ENCODE peak calls at places on chromosomes 16 and 17, in seven cellular contexts. One of them, this sample, is unnamed.

GRCh38 chr17:63973930-63974593 is 1.3 kb upstream of the SCN4A start:
- DNase-seq in AG10803: peak
- DNase-seq in progenitor cell of endocrine pancreas: no peak
- DNase-seq in fibroblast of mammary gland: peak
- DNase-seq in NCI-H774: peak
- DNase-seq in NCI-H1930: no peak
- DNase-seq in HTR-8/SVneo: peak
- DNase-seq in this sample: no peak

GRCh38 chr17:10618202-10618635 is 38.9 kb downstream of the MYH3 start:
- DNase-seq in AG10803: peak
- DNase-seq in progenitor cell of endocrine pancreas: peak
- DNase-seq in fibroblast of mammary gland: peak
- DNase-seq in NCI-H774: peak
- DNase-seq in NCI-H1930: peak
- DNase-seq in HTR-8/SVneo: peak
- DNase-seq in this sample: peak

GRCh38 chr17:67492251-67492740 is 115.2 kb downstream of the PITPNC1 start:
- DNase-seq in AG10803: no peak
- DNase-seq in progenitor cell of endocrine pancreas: no peak
- DNase-seq in fibroblast of mammary gland: peak
- DNase-seq in NCI-H774: no peak
- DNase-seq in NCI-H1930: no peak
- DNase-seq in HTR-8/SVneo: no peak
- DNase-seq in this sample: no peak

GRCh38 chr17:61366076-61366714 is 33.4 kb upstream of the TBX2 start:
- DNase-seq in AG10803: no peak
- DNase-seq in progenitor cell of endocrine pancreas: no peak
- DNase-seq in fibroblast of mammary gland: peak
- DNase-seq in NCI-H774: no peak
- DNase-seq in NCI-H1930: no peak
- DNase-seq in HTR-8/SVneo: no peak
- DNase-seq in this sample: no peak

GRCh38 chr17:10265100-10265810 is 66.8 kb upstream of the GAS7 start:
- DNase-seq in AG10803: peak
- DNase-seq in progenitor cell of endocrine pancreas: no peak
- DNase-seq in fibroblast of mammary gland: peak
- DNase-seq in NCI-H774: no peak
- DNase-seq in NCI-H1930: no peak
- DNase-seq in HTR-8/SVneo: no peak
- DNase-seq in this sample: no peak

GRCh38 chr16:58614212-58614611 is 15.4 kb downstream of the CNOT1 start:
- DNase-seq in AG10803: peak
- DNase-seq in progenitor cell of endocrine pancreas: no peak
- DNase-seq in fibroblast of mammary gland: peak
- DNase-seq in NCI-H774: no peak
- DNase-seq in NCI-H1930: no peak
- DNase-seq in HTR-8/SVneo: no peak
- DNase-seq in this sample: no peak

GRCh38 chr16:4936181-4936990 is 562 bp downstream of the PPL start:
- DNase-seq in AG10803: no peak
- DNase-seq in progenitor cell of endocrine pancreas: peak
- DNase-seq in fibroblast of mammary gland: no peak
- DNase-seq in NCI-H774: peak
- DNase-seq in NCI-H1930: peak
- DNase-seq in HTR-8/SVneo: no peak
- DNase-seq in this sample: peak

GRCh38 chr17:77332981-77333685 is 192.4 kb downstream of the SEC14L1 start:
- DNase-seq in AG10803: peak
- DNase-seq in progenitor cell of endocrine pancreas: no peak
- DNase-seq in fibroblast of mammary gland: peak
- DNase-seq in NCI-H774: no peak
- DNase-seq in NCI-H1930: no peak
- DNase-seq in HTR-8/SVneo: no peak
- DNase-seq in this sample: peak

GRCh38 chr17:79803421-79803996 is 6.6 kb upstream of the CBX8 start:
- DNase-seq in AG10803: no peak
- DNase-seq in progenitor cell of endocrine pancreas: no peak
- DNase-seq in fibroblast of mammary gland: no peak
- DNase-seq in NCI-H774: no peak
- DNase-seq in NCI-H1930: no peak
- DNase-seq in HTR-8/SVneo: no peak
- DNase-seq in this sample: no peak

GRCh38 chr17:79459003-79459655 is 151.7 kb downstream of the RBFOX3 start:
- DNase-seq in AG10803: no peak
- DNase-seq in progenitor cell of endocrine pancreas: no peak
- DNase-seq in fibroblast of mammary gland: no peak
- DNase-seq in NCI-H774: no peak
- DNase-seq in NCI-H1930: no peak
- DNase-seq in HTR-8/SVneo: no peak
- DNase-seq in this sample: no peak

GRCh38 chr17:7650509-7651096 is at the start of gene ATP1B2:
- DNase-seq in AG10803: no peak
- DNase-seq in progenitor cell of endocrine pancreas: peak
- DNase-seq in fibroblast of mammary gland: peak
- DNase-seq in NCI-H774: peak
- DNase-seq in NCI-H1930: no peak
- DNase-seq in HTR-8/SVneo: peak
- DNase-seq in this sample: peak

GRCh38 chr17:76974721-76975120 is 106.5 kb downstream of the MGAT5B start:
- DNase-seq in AG10803: no peak
- DNase-seq in progenitor cell of endocrine pancreas: no peak
- DNase-seq in fibroblast of mammary gland: no peak
- DNase-seq in NCI-H774: no peak
- DNase-seq in NCI-H1930: no peak
- DNase-seq in HTR-8/SVneo: no peak
- DNase-seq in this sample: no peak

GRCh38 chr17:34634551-34635160 is 55.3 kb downstream of the TMEM132E start:
- DNase-seq in AG10803: no peak
- DNase-seq in progenitor cell of endocrine pancreas: no peak
- DNase-seq in fibroblast of mammary gland: no peak
- DNase-seq in NCI-H774: no peak
- DNase-seq in NCI-H1930: no peak
- DNase-seq in HTR-8/SVneo: no peak
- DNase-seq in this sample: no peak

GRCh38 chr17:8393470-8394231 is 4.0 kb downstream of the RNF222 start:
- DNase-seq in AG10803: no peak
- DNase-seq in progenitor cell of endocrine pancreas: no peak
- DNase-seq in fibroblast of mammary gland: no peak
- DNase-seq in NCI-H774: no peak
- DNase-seq in NCI-H1930: no peak
- DNase-seq in HTR-8/SVneo: no peak
- DNase-seq in this sample: no peak

GRCh38 chr16:84298376-84298899 is 3.8 kb downstream of the WFDC1 start:
- DNase-seq in AG10803: no peak
- DNase-seq in progenitor cell of endocrine pancreas: no peak
- DNase-seq in fibroblast of mammary gland: no peak
- DNase-seq in NCI-H774: no peak
- DNase-seq in NCI-H1930: no peak
- DNase-seq in HTR-8/SVneo: no peak
- DNase-seq in this sample: no peak

GRCh38 chr17:45117848-45118646 is 14.3 kb downstream of the PLCD3 start:
- DNase-seq in AG10803: no peak
- DNase-seq in progenitor cell of endocrine pancreas: no peak
- DNase-seq in fibroblast of mammary gland: no peak
- DNase-seq in NCI-H774: no peak
- DNase-seq in NCI-H1930: no peak
- DNase-seq in HTR-8/SVneo: no peak
- DNase-seq in this sample: no peak

GRCh38 chr17:49952209-49952911 is 16.6 kb upstream of the DLX4 start:
- DNase-seq in AG10803: peak
- DNase-seq in progenitor cell of endocrine pancreas: peak
- DNase-seq in fibroblast of mammary gland: peak
- DNase-seq in NCI-H774: peak
- DNase-seq in NCI-H1930: peak
- DNase-seq in HTR-8/SVneo: peak
- DNase-seq in this sample: peak

GRCh38 chr16:81861503-81861902 is 82.4 kb downstream of the PLCG2 start:
- DNase-seq in AG10803: no peak
- DNase-seq in progenitor cell of endocrine pancreas: no peak
- DNase-seq in fibroblast of mammary gland: no peak
- DNase-seq in NCI-H774: no peak
- DNase-seq in NCI-H1930: no peak
- DNase-seq in HTR-8/SVneo: no peak
- DNase-seq in this sample: no peak

GRCh38 chr16:81464279-81464678 is 19.7 kb downstream of the CMIP start:
- DNase-seq in AG10803: no peak
- DNase-seq in progenitor cell of endocrine pancreas: no peak
- DNase-seq in fibroblast of mammary gland: no peak
- DNase-seq in NCI-H774: no peak
- DNase-seq in NCI-H1930: no peak
- DNase-seq in HTR-8/SVneo: no peak
- DNase-seq in this sample: no peak